ENCODE peak calls at places on chromosome 15, in four cellular contexts. O is GM12878, L is K562, H is HepG2. M is an unnamed sample.

GRCh38 chr15:70164910-70165791 is 67.4 kb upstream of the TLE3 start:
- DNase-seq in O (no peak), L (no peak), H (peak; percentile 25), M (no peak)

GRCh38 chr15:57607570-57608000 is 15.9 kb downstream of the MYZAP start:
- DNase-seq in O (no peak), L (no peak), H (peak; percentile 23), M (peak; percentile 83)

GRCh38 chr15:68843425-68844311 is 23.0 kb upstream of the ANP32A start:
- DNase-seq in O (no peak), L (no peak), H (no peak), M (no peak)

GRCh38 chr15:44308415-44308814 is 19.9 kb downstream of the GOLM2 start:
- DNase-seq in O (peak; percentile 73), L (no peak), H (no peak), M (no peak)

GRCh38 chr15:94312946-94313345 is 81.6 kb downstream of the MCTP2 start:
- DNase-seq in O (no peak), L (no peak), H (no peak), M (no peak)

GRCh38 chr15:58987036-58987435 is 427 bp upstream of the RNF111 start:
- DNase-seq in O (no peak), L (peak; percentile 25), H (peak; percentile 3), M (no peak)

GRCh38 chr15:62647195-62647865 is 395.2 kb upstream of the TPM1 start:
- DNase-seq in O (no peak), L (no peak), H (peak; percentile 61), M (peak; percentile 90)

GRCh38 chr15:43237842-43238470 is 17.1 kb upstream of the EPB42 start:
- DNase-seq in O (no peak), L (no peak), H (no peak), M (no peak)

GRCh38 chr15:94722025-94722636 is 490.8 kb downstream of the MCTP2 start:
- DNase-seq in O (no peak), L (no peak), H (no peak), M (no peak)

GRCh38 chr15:89326316-89326715 is 8.3 kb downstream of the POLG start:
- DNase-seq in O (no peak), L (no peak), H (no peak), M (no peak)

GRCh38 chr15:52440414-52440813 is 88.3 kb downstream of the MYO5A start:
- DNase-seq in O (no peak), L (no peak), H (peak; percentile 9), M (peak; percentile 33)

GRCh38 chr15:35305031-35305555 is 220.0 kb upstream of the NANOGP8 start:
- DNase-seq in O (no peak), L (no peak), H (no peak), M (no peak)

GRCh38 chr15:70284438-70285214 is 186.9 kb upstream of the TLE3 start:
- DNase-seq in O (no peak), L (no peak), H (no peak), M (no peak)

GRCh38 chr15:42146551-42147430 is 9.6 kb downstream of the PLA2G4F start:
- DNase-seq in O (no peak), L (peak; percentile 55), H (no peak), M (no peak)

GRCh38 chr15:38536201-38536676 is 28.4 kb downstream of the RASGRP1 start:
- DNase-seq in O (no peak), L (no peak), H (no peak), M (no peak)

GRCh38 chr15:60594071-60594470 is 115.1 kb upstream of the ICE2 start:
- DNase-seq in O (no peak), L (no peak), H (no peak), M (no peak)

DNA sequence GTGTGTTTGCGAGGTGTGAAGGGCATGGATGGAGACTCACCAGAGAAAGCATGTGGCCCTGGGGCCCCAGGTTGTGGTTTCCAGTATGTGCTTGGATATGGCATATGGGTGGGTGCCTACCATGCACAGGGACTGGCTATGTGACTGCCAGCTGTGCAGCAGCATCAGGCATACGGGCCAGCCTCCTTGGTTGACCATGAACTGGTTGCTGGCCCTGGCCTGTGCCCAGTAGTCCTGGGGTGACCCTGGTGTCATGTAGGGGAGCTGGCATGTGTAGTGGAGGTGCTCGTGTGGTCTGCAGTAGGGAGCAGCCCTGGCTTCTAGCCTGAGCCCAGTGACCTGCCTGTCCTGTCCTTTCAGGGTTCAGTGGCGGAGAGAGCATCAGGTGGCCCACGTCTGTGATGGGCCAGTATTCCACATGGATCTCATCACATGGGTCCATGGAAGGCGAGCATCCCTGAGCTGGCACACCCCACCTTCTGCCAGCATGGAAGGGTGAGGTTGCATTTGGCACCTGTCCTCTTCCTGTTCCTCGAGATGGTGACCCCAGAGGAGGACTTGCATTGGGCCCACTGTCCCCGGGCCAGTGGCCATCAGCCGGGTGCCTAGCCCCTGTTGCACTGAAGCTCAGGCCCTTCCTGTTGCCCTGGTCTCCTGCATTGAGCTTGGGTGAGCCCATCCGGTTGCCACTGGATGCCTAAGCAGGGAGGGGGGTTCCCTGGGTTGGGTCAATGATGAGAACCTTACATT is 229.0 kb downstream of the SNRPN start:
- DNase-seq in O (no peak), L (no peak), H (no peak), M (no peak)
- TF ChIP-seq CHD4 in O (no peak), L (no peak), H (no peak), M (no peak)

DNA sequence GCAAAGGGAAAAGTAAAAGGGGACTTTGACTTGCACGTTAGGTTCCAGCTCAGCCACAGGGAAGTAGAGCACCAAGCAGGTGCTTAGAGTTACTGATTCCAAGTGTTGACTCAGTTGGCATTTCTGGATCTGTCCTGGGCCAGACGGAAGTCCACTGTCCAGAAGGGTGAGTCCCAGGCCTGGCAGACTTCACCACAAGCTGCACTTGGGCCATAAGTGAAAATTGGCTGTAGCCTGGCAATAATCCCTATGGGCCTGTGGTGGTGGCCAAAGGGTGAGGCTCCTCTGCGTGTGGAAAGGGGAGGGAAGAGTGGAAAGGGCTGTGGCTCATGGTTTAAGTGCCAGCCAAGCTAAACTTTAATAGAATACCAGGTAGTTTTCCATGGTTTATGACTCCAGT is 121.5 kb downstream of the DTWD1 start:
- DNase-seq in O (no peak), L (no peak), H (no peak), M (no peak)
- TF ChIP-seq ESRRA in O (no peak), L (no peak), H (no peak), M (no peak)

DNA sequence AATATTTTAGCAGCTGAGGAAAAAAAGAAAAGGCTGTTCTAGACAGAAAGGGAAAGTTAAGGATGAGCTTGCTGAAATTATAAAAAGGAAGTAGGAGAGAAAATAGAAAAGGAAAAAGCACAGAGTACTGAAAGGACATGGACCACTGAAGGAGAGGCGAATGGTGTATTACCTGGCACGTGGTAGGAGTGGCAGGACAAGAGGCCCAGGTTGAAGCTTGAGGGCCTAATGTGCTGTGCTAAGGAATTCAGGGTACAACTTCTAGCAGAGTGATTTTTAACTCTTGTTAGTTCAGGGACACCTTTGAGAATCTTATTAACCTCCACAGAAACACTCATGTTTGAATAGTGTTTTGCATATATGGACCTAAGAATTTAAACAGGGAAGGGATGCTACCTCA is 60.0 kb upstream of the CRTC3 start:
- DNase-seq in O (no peak), L (no peak), H (no peak), M (no peak)
- TF ChIP-seq CHD4 in O (no peak), L (no peak), H (no peak), M (no peak)

GRCh38 chr15:100766225-100767001 is 113.2 kb upstream of the ALDH1A3 start:
- DNase-seq in O (no peak), L (no peak), H (no peak), M (no peak)

GRCh38 chr15:100765458-100766224 is 114.0 kb upstream of the ALDH1A3 start:
- DNase-seq in O (no peak), L (no peak), H (no peak), M (no peak)

GRCh38 chr15:100762913-100763627 is 116.6 kb upstream of the ALDH1A3 start:
- DNase-seq in O (no peak), L (no peak), H (no peak), M (no peak)

GRCh38 chr15:100763764-100764750 is 115.6 kb upstream of the ALDH1A3 start:
- DNase-seq in O (no peak), L (no peak), H (no peak), M (no peak)

GRCh38 chr15:100764778-100765457 is 114.7 kb upstream of the ALDH1A3 start:
- DNase-seq in O (no peak), L (no peak), H (no peak), M (no peak)
- TF ChIP-seq ESRRA in O (no peak), L (no peak), H (no peak), M (no peak)

GRCh38 chr15:97981058-97981457 is 20.6 kb downstream of the ARRDC4 start:
- DNase-seq in O (no peak), L (no peak), H (no peak), M (no peak)

GRCh38 chr15:97979131-97979502 is 18.6 kb downstream of the ARRDC4 start:
- DNase-seq in O (no peak), L (no peak), H (no peak), M (no peak)

GRCh38 chr15:97986781-97987180 is 26.3 kb downstream of the ARRDC4 start:
- DNase-seq in O (no peak), L (no peak), H (no peak), M (no peak)

GRCh38 chr15:97981758-97982157 is 21.3 kb downstream of the ARRDC4 start:
- DNase-seq in O (no peak), L (no peak), H (no peak), M (no peak)

GRCh38 chr15:97984157-97984556 is 23.7 kb downstream of the ARRDC4 start:
- DNase-seq in O (no peak), L (no peak), H (no peak), M (no peak)
- TF ChIP-seq CHD4 in O (no peak), L (no peak), H (no peak), M (no peak)